ENCODE peak calls at places on chromosome 11, in seven cellular contexts. D, H, W, G, K, E and I are unnamed samples.

GRCh38 chr11:68314203-68314885 is 2.0 kb downstream of the LRP5 start:
- DNase-seq in D (no peak), H (no peak), W (no peak), G (no peak), K (no peak), E (no peak), I (no peak)

GRCh38 chr11:62547691-62548281 is 1.2 kb upstream of the AHNAK start:
- DNase-seq in D (peak), H (no peak), W (no peak), G (peak), K (no peak), E (no peak), I (peak)

GRCh38 chr11:43870981-43871550 is 9.6 kb upstream of the ALKBH3 start:
- DNase-seq in D (no peak), H (no peak), W (no peak), G (no peak), K (no peak), E (no peak), I (no peak)

GRCh38 chr11:72738199-72739141 is 13.7 kb downstream of the ARAP1 start:
- DNase-seq in D (peak), H (no peak), W (peak), G (no peak), K (peak), E (no peak), I (peak)

GRCh38 chr11:118820412-118821357 is 29.7 kb upstream of the DDX6 start:
- DNase-seq in D (peak), H (no peak), W (peak), G (peak), K (peak), E (peak), I (peak)

GRCh38 chr11:133903056-133903455 is 53.7 kb downstream of the IGSF9B start:
- DNase-seq in D (no peak), H (peak), W (no peak), G (no peak), K (no peak), E (no peak), I (no peak)

GRCh38 chr11:116109228-116109627 is 605.0 kb upstream of the CADM1 start:
- DNase-seq in D (no peak), H (no peak), W (no peak), G (no peak), K (no peak), E (no peak), I (no peak)

GRCh38 chr11:57546869-57547518 is 9.6 kb downstream of the SMTNL1 start:
- DNase-seq in D (no peak), H (no peak), W (no peak), G (no peak), K (no peak), E (no peak), I (no peak)

GRCh38 chr11:106879029-106879428 is 139.2 kb downstream of the GUCY1A2 start:
- DNase-seq in D (no peak), H (no peak), W (no peak), G (no peak), K (no peak), E (no peak), I (no peak)

GRCh38 chr11:123247813-123248379 is 52.8 kb upstream of the CLMP start:
- DNase-seq in D (no peak), H (no peak), W (no peak), G (no peak), K (no peak), E (no peak), I (no peak)

GRCh38 chr11:15199693-15200092 is 85.0 kb downstream of the INSC start:
- DNase-seq in D (peak), H (no peak), W (no peak), G (peak), K (no peak), E (no peak), I (no peak)

DNA sequence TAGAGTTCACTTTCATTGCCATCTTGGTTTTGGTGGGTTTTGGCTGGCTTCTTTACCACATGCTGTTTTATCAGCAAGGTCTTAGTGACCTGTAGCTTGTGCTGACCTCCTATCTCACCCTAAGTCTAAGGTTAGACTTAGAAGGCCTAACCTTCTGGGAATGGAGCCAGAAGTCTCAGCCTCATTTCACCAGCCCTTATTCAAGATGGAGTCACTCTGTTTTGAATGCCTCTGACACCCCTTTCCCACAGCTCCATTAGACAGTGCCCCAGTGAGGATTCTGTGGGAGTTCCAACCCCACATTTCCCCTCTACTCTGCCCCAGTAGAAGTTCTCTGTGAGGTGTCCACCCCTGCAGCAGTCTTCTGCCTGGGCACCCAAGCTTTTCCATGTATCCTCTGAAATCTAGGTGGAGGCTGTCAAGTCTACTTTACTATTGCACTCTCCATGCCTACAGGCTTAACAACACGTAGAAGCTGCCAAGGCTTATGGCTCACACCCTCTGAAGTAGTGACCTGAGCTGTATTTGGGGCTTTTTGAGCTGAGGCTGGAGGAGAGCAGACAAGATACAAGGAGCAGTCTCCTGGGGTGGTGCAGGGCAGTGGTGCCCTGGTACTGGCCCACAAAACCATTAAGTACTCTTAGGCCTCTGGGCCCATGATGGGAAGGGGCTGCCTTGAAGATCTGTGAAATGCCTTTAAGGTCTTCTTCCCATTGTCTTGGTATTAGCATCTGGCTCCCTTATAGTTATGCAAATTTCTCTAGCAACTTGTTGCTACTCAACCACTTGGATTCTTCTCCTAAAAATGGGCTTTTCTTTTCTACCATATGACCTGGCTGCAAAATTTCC is 65.9 kb upstream of the SC5D start:
- DNase-seq in D (no peak), H (no peak), W (no peak), G (no peak), K (no peak), E (no peak), I (no peak)
- TF ChIP-seq POLR2A in D (no peak), H (no peak), W (no peak), G (no peak), K (no peak), E (no peak), I (no peak)

GRCh38 chr11:77669848-77670511 is 32.4 kb upstream of the CLNS1A start:
- DNase-seq in D (no peak), H (no peak), W (no peak), G (no peak), K (no peak), E (no peak), I (no peak)

GRCh38 chr11:77677138-77677537 is 39.5 kb upstream of the CLNS1A start:
- DNase-seq in D (no peak), H (no peak), W (no peak), G (no peak), K (no peak), E (no peak), I (no peak)

GRCh38 chr11:77668760-77669159 is 31.2 kb upstream of the CLNS1A start:
- DNase-seq in D (no peak), H (no peak), W (no peak), G (no peak), K (no peak), E (no peak), I (no peak)

GRCh38 chr11:77672276-77672675 is 34.7 kb upstream of the CLNS1A start:
- DNase-seq in D (peak), H (no peak), W (no peak), G (no peak), K (no peak), E (peak), I (no peak)
- TF ChIP-seq CTCF in D (no peak), H (no peak), W (no peak), G (no peak), K (no peak), E (no peak), I (no peak)

DNA sequence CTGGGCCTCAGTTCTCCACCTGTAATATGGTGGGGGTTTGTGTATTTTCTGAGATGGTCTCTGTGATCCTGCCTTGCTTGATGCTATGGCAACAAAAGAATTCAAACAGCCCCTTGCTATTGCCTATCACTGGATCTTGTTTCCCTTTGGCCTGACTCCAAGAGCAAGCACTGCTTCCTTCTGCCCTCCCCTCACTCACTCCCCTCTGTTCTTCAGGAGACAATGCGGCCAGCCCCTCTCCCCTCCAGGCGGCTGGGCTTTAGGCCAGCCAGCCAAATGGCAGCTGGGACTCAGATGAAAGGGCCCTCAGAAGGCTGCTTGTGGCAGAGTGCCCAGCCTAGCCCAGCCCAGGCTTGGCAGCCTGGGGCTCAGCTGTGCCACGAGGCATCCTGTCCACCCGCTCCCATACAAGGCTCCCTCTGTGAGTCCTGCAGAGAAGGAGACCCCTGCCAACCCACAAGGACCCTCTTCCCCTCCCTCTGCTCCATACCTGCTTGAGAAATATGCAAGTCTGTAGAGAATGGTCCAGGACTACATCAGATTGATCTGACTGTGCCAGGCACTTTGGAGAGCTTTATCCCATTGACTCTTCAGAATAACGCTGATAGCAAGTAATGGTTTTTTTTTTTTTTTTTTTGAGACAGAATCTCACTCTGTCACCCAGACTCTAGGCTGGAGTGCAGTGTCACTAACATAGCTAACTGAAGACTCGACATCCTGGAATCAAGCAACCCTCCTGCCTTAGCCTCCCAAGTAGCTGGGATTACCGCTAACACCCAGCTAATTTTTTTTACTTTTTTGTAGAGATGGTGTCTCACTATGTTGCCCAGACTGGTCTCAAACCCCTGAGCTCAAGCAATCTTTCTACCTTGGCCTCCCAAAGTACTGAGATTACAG is 7.6 kb upstream of the KCTD14 start:
- DNase-seq in D (peak), H (no peak), W (peak), G (peak), K (no peak), E (peak), I (no peak)
- H3K4me3 ChIP-seq in D (no peak), H (no peak), W (no peak), G (no peak), K (no peak), E (no peak), I (no peak)

DNA sequence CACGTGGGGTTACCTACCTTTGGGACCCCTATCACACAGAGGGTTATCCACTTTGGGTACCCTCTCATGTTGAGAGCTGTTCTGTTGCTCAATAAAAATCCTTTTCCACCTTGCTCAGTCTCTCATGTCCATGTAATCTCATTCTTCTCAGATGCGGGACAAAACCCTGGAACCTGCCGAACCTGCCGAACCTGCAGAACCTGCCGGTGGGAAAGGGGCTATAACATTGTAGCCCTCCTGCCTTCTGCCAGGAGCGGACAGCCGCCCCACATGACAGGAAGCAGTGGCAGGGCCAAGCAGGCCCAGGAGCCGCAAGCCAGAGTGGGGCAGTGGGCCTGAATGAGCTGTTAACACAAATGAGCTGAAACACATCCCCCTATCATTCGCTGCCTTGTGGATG is 18.1 kb downstream of the NPAT start:
- DNase-seq in D (no peak), H (no peak), W (no peak), G (no peak), K (no peak), E (no peak), I (no peak)
- TF ChIP-seq POLR2A in D (no peak), H (no peak), W (no peak), G (no peak), K (no peak), E (no peak), I (no peak)

DNA sequence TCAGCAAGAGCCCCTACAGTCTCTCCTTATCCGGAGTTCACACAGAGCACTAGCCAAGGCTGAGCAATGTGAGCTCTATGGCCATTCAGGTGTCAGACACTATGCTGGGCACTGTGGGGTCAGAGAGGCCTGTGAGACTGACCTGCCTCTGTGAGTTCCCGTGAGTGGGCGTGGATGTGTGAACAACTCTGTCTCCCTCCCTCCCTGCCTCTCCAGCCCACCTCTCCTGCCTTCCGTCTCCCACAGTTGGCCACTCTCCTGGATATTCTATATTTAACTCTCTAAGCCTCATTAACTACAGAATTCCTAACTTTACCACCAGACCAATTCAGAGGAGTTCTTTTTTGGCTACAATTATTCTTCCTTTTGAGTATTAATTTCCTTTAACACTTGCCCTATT is 191.6 kb upstream of the NCAM1 start:
- DNase-seq in D (no peak), H (no peak), W (no peak), G (no peak), K (no peak), E (no peak), I (no peak)
- TF ChIP-seq CTCF in D (no peak), H (no peak), W (no peak), G (no peak), K (no peak), E (no peak), I (no peak)